ENCODE peak calls at places on chromosomes 12 and 14, in ten cellular contexts. G is H54; L is mammary epithelial cell; Y is A172; Q is caudate nucleus; J is stimulated activated CD8-positive, alpha-beta memory T cell treated with anti-CD3 and anti-CD28 coated beads, Interleukin-12 subunit alpha, Interleukin-12 subunit beta, amount 100 ng/mL, for 4 hours; F is GM12865; X is activated T-cell treated with anti-CD3 and anti-CD28 coated beads for 4 hours; O is effector memory CD4-positive, alpha-beta T cell; I is sigmoid colon. V is an unnamed sample.

GRCh38 chr12:130132831-130133635 is 29.2 kb upstream of the FZD10 start:
- DNase-seq in G (no peak), L (no peak), Y (no peak), Q (no peak), J (no peak), F (no peak), X (no peak), O (no peak), I (no peak), V (no peak)

GRCh38 chr12:94609917-94610443 is 40.4 kb downstream of the TMCC3 start:
- DNase-seq in G (no peak), L (no peak), Y (no peak), Q (no peak), J (no peak), F (no peak), X (no peak), O (no peak), I (no peak), V (no peak)

GRCh38 chr14:21802441-21802840 is 128.8 kb upstream of the OR4E1 start:
- DNase-seq in G (no peak), L (no peak), Y (no peak), Q (no peak), J (no peak), F (no peak), X (no peak), O (no peak), I (no peak), V (no peak)

GRCh38 chr14:101189962-101190560 is 286.5 kb upstream of the RTL1 start:
- DNase-seq in G (no peak), L (no peak), Y (no peak), Q (no peak), J (no peak), F (no peak), X (no peak), O (no peak), I (peak), V (no peak)

GRCh38 chr14:72451081-72451972 is 442.6 kb downstream of the DPF3 start:
- DNase-seq in G (no peak), L (no peak), Y (peak), Q (no peak), J (peak), F (peak), X (peak), O (peak), I (no peak), V (no peak)

GRCh38 chr14:76376001-76376404 is at the start of gene ESRRB:
- DNase-seq in G (no peak), L (peak), Y (no peak), Q (no peak), J (no peak), F (no peak), X (no peak), O (no peak), I (no peak), V (no peak)

GRCh38 chr12:31405021-31405420 is 79.1 kb upstream of the SINHCAF start:
- DNase-seq in G (no peak), L (no peak), Y (no peak), Q (no peak), J (no peak), F (no peak), X (no peak), O (no peak), I (no peak), V (no peak)

GRCh38 chr12:46664771-46665287 is 161.0 kb downstream of the SLC38A4 start:
- DNase-seq in G (peak), L (peak), Y (peak), Q (no peak), J (no peak), F (peak), X (no peak), O (no peak), I (no peak), V (no peak)

GRCh38 chr14:55243813-55244212 is 27.4 kb upstream of the FBXO34 start:
- DNase-seq in G (no peak), L (no peak), Y (no peak), Q (no peak), J (no peak), F (no peak), X (no peak), O (no peak), I (no peak), V (no peak)

GRCh38 chr12:96247567-96247962 is 53.4 kb downstream of the ELK3 start:
- DNase-seq in G (no peak), L (peak), Y (peak), Q (no peak), J (no peak), F (no peak), X (no peak), O (no peak), I (no peak), V (peak)

GRCh38 chr12:49260165-49260564 is 4.7 kb upstream of the TUBA1C start:
- DNase-seq in G (no peak), L (peak), Y (no peak), Q (no peak), J (no peak), F (no peak), X (no peak), O (no peak), I (no peak), V (no peak)

GRCh38 chr14:92959761-92960680 is 37.1 kb downstream of the CHGA start:
- DNase-seq in G (no peak), L (no peak), Y (no peak), Q (no peak), J (no peak), F (no peak), X (no peak), O (no peak), I (no peak), V (no peak)

GRCh38 chr14:100304825-100305445 is 1.3 kb downstream of the SLC25A29 start:
- DNase-seq in G (peak), L (peak), Y (peak), Q (peak), J (no peak), F (no peak), X (no peak), O (no peak), I (no peak), V (no peak)

GRCh38 chr12:20716037-20716436 is 20.9 kb downstream of the SLCO1C1 start:
- DNase-seq in G (no peak), L (no peak), Y (no peak), Q (no peak), J (no peak), F (peak), X (no peak), O (no peak), I (no peak), V (no peak)

GRCh38 chr14:28767239-28767850 is 758 bp downstream of the FOXG1 start:
- DNase-seq in G (no peak), L (no peak), Y (no peak), Q (no peak), J (no peak), F (no peak), X (no peak), O (no peak), I (no peak), V (no peak)

GRCh38 chr14:54535126-54535525 is 25.4 kb downstream of the CGRRF1 start:
- DNase-seq in G (no peak), L (no peak), Y (no peak), Q (no peak), J (no peak), F (no peak), X (no peak), O (no peak), I (no peak), V (no peak)

GRCh38 chr14:100443643-100444042 is 120.5 kb downstream of the SLC25A47 start:
- DNase-seq in G (no peak), L (no peak), Y (peak), Q (no peak), J (no peak), F (no peak), X (no peak), O (no peak), I (no peak), V (no peak)

GRCh38 chr14:71166434-71166833 is 259.2 kb downstream of the PCNX1 start:
- DNase-seq in G (no peak), L (peak), Y (peak), Q (peak), J (no peak), F (peak), X (no peak), O (no peak), I (no peak), V (no peak)

GRCh38 chr14:66495214-66496098 is 9.3 kb downstream of the CCDC196 start:
- DNase-seq in G (no peak), L (peak), Y (peak), Q (no peak), J (no peak), F (peak), X (no peak), O (peak), I (peak), V (no peak)